ENCODE peak calls at places on chromosomes 13 and 19, in four cellular contexts. One of them, this sample, is unnamed.

GRCh38 chr13:50449465-50449864 is 394.0 kb downstream of the DLEU7 start:
- DNase-seq in AG04450: no peak
- DNase-seq in MG63: no peak
- DNase-seq in psoas muscle: no peak
- DNase-seq in this sample: no peak

GRCh38 chr19:38862321-38863059 is 12.7 kb upstream of the HNRNPL start:
- DNase-seq in AG04450: no peak
- DNase-seq in MG63: no peak
- DNase-seq in psoas muscle: peak; percentile 77
- DNase-seq in this sample: no peak

GRCh38 chr19:40542197-40542859 is 34.3 kb upstream of the SHKBP1 start:
- DNase-seq in AG04450: peak; percentile 61
- DNase-seq in MG63: peak; percentile 74
- DNase-seq in psoas muscle: peak; percentile 80
- DNase-seq in this sample: no peak

GRCh38 chr13:80399340-80400163 is 58.6 kb upstream of the SPRY2 start:
- DNase-seq in AG04450: no peak
- DNase-seq in MG63: no peak
- DNase-seq in psoas muscle: no peak
- DNase-seq in this sample: no peak

GRCh38 chr13:26557393-26558073 is at the start of gene WASF3:
- DNase-seq in AG04450: peak; percentile 72
- DNase-seq in MG63: peak; percentile 97
- DNase-seq in psoas muscle: peak; percentile 97
- DNase-seq in this sample: no peak

GRCh38 chr19:40717325-40717879 is 490 bp downstream of the ITPKC start:
- DNase-seq in AG04450: no peak
- DNase-seq in MG63: no peak
- DNase-seq in psoas muscle: no peak
- DNase-seq in this sample: no peak

GRCh38 chr13:49042476-49042875 is 66.8 kb downstream of the FNDC3A start:
- DNase-seq in AG04450: no peak
- DNase-seq in MG63: no peak
- DNase-seq in psoas muscle: no peak
- DNase-seq in this sample: no peak

GRCh38 chr19:39818626-39819097 is 15.3 kb downstream of the DYRK1B start:
- DNase-seq in AG04450: no peak
- DNase-seq in MG63: no peak
- DNase-seq in psoas muscle: no peak
- DNase-seq in this sample: no peak

GRCh38 chr19:42634409-42635232 is 39.9 kb upstream of the CEACAM8 start:
- DNase-seq in AG04450: no peak
- DNase-seq in MG63: peak; percentile 46
- DNase-seq in psoas muscle: no peak
- DNase-seq in this sample: no peak

GRCh38 chr13:93814658-93815057 is 588.1 kb downstream of the GPC6 start:
- DNase-seq in AG04450: no peak
- DNase-seq in MG63: no peak
- DNase-seq in psoas muscle: no peak
- DNase-seq in this sample: no peak

GRCh38 chr19:1469200-1469935 is 9.6 kb downstream of the C19orf25 start:
- DNase-seq in AG04450: no peak
- DNase-seq in MG63: peak; percentile 27
- DNase-seq in psoas muscle: no peak
- DNase-seq in this sample: no peak

GRCh38 chr13:62747152-62747551 is 1331.5 kb upstream of the PCDH20 start:
- DNase-seq in AG04450: no peak
- DNase-seq in MG63: no peak
- DNase-seq in psoas muscle: no peak
- DNase-seq in this sample: no peak

GRCh38 chr13:44156294-44156658 is 217.3 kb upstream of the SERP2 start:
- DNase-seq in AG04450: no peak
- DNase-seq in MG63: no peak
- DNase-seq in psoas muscle: no peak
- DNase-seq in this sample: no peak

GRCh38 chr13:113446488-113446854 is 6.8 kb downstream of the ADPRHL1 start:
- DNase-seq in AG04450: no peak
- DNase-seq in MG63: no peak
- DNase-seq in psoas muscle: no peak
- DNase-seq in this sample: no peak

GRCh38 chr13:29605860-29606526 is 10.5 kb upstream of the SLC7A1 start:
- DNase-seq in AG04450: no peak
- DNase-seq in MG63: no peak
- DNase-seq in psoas muscle: no peak
- DNase-seq in this sample: no peak

GRCh38 chr13:44174769-44175425 is 198.7 kb upstream of the SERP2 start:
- DNase-seq in AG04450: no peak
- DNase-seq in MG63: peak; percentile 7
- DNase-seq in psoas muscle: no peak
- DNase-seq in this sample: no peak

GRCh38 chr19:18063463-18063862 is 23.3 kb downstream of the IL12RB1 start:
- DNase-seq in AG04450: no peak
- DNase-seq in MG63: peak; percentile 40
- DNase-seq in psoas muscle: no peak
- DNase-seq in this sample: peak; percentile 33

GRCh38 chr19:34336781-34337271 is 28.2 kb upstream of the GPI start:
- DNase-seq in AG04450: no peak
- DNase-seq in MG63: no peak
- DNase-seq in psoas muscle: no peak
- DNase-seq in this sample: peak; percentile 65

GRCh38 chr19:5066768-5067167 is 97.9 kb downstream of the KDM4B start:
- DNase-seq in AG04450: no peak
- DNase-seq in MG63: no peak
- DNase-seq in psoas muscle: no peak
- DNase-seq in this sample: no peak

GRCh38 chr19:5062799-5063198 is 93.9 kb downstream of the KDM4B start:
- DNase-seq in AG04450: no peak
- DNase-seq in MG63: no peak
- DNase-seq in psoas muscle: no peak
- DNase-seq in this sample: no peak

GRCh38 chr19:5065717-5066116 is 96.8 kb downstream of the KDM4B start:
- DNase-seq in AG04450: no peak
- DNase-seq in MG63: no peak
- DNase-seq in psoas muscle: peak; percentile 55
- DNase-seq in this sample: no peak

GRCh38 chr19:5063873-5064645 is 95.1 kb downstream of the KDM4B start:
- DNase-seq in AG04450: no peak
- DNase-seq in MG63: no peak
- DNase-seq in psoas muscle: no peak
- DNase-seq in this sample: no peak

GRCh38 chr19:5064896-5065295 is 96.0 kb downstream of the KDM4B start:
- DNase-seq in AG04450: no peak
- DNase-seq in MG63: no peak
- DNase-seq in psoas muscle: no peak
- DNase-seq in this sample: no peak
- H3K9me3 ChIP-seq in AG04450: peaks cover 9% of the 10 kb centered on the region
- H3K9me3 ChIP-seq in MG63: no peaks in the 10 kb centered on the region
- H3K9me3 ChIP-seq in psoas muscle: peaks cover 7% of the 10 kb centered on the region
- H3K9me3 ChIP-seq in this sample: no peaks in the 10 kb centered on the region

DNA sequence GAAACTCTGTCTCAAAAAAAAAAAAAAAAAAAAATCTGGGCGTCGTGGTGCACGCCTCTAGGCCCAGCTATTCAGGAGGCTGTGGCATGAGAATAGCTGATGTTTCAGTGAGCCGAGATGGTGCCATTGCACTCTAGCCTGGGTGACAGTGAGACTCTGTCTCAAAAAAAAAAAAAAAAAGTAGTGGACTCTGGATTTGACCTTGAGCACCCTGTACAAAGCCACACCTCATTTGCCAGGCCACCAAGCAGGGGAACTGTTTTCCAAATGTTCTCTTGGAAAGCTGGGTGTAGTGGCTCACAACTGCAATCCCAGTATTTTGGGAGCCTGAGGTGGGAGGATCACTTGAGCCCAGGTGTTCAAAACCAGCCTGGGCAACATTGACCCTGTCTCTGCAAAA is 3.8 kb upstream of the ZNF555 start:
- DNase-seq in AG04450: no peak
- DNase-seq in MG63: no peak
- DNase-seq in psoas muscle: no peak
- DNase-seq in this sample: no peak
- H3K9me3 ChIP-seq in AG04450: peaks cover 77% of the 10 kb centered on the region
- H3K9me3 ChIP-seq in MG63: no peaks in the 10 kb centered on the region
- H3K9me3 ChIP-seq in psoas muscle: peaks cover 56% of the 10 kb centered on the region
- H3K9me3 ChIP-seq in this sample: peaks cover 17% of the 10 kb centered on the region

DNA sequence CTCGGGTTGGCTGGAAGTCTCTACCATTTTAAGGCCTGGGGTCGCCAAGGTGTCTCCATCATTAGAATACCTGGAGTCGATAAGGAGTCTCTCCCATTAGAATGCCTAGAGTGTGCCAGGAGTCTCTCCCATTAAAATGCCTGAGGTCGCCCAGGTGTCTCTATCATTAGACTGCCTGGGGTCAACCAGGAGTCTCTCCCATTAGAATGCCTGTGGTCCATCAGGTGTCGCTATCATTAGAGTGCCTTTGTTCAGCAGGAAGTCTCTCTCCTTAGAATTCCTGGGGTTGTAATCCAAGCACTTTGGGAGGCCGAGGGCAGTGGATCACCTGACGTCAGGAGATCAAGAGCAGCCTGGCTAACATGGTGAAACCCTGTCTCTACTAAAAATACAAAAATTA is 1533.0 kb downstream of the UQCRFS1 start:
- DNase-seq in AG04450: no peak
- DNase-seq in MG63: no peak
- DNase-seq in psoas muscle: no peak
- DNase-seq in this sample: no peak
- H3K9me3 ChIP-seq in AG04450: peaks cover 23% of the 10 kb centered on the region
- H3K9me3 ChIP-seq in MG63: no peaks in the 10 kb centered on the region
- H3K9me3 ChIP-seq in psoas muscle: no peaks in the 10 kb centered on the region
- H3K9me3 ChIP-seq in this sample: no peaks in the 10 kb centered on the region

GRCh38 chr19:6490134-6490533 is 8.5 kb upstream of the DENND1C start:
- DNase-seq in AG04450: no peak
- DNase-seq in MG63: no peak
- DNase-seq in psoas muscle: no peak
- DNase-seq in this sample: no peak

GRCh38 chr19:6494438-6495036 is 7.6 kb downstream of the TUBB4A start:
- DNase-seq in AG04450: no peak
- DNase-seq in MG63: no peak
- DNase-seq in psoas muscle: no peak
- DNase-seq in this sample: no peak

GRCh38 chr19:6491802-6492592 is 10.1 kb downstream of the TUBB4A start:
- DNase-seq in AG04450: no peak
- DNase-seq in MG63: peak; percentile 19
- DNase-seq in psoas muscle: no peak
- DNase-seq in this sample: no peak

GRCh38 chr19:6484831-6485230 is 3.2 kb upstream of the DENND1C start:
- DNase-seq in AG04450: no peak
- DNase-seq in MG63: no peak
- DNase-seq in psoas muscle: no peak
- DNase-seq in this sample: no peak

DNA sequence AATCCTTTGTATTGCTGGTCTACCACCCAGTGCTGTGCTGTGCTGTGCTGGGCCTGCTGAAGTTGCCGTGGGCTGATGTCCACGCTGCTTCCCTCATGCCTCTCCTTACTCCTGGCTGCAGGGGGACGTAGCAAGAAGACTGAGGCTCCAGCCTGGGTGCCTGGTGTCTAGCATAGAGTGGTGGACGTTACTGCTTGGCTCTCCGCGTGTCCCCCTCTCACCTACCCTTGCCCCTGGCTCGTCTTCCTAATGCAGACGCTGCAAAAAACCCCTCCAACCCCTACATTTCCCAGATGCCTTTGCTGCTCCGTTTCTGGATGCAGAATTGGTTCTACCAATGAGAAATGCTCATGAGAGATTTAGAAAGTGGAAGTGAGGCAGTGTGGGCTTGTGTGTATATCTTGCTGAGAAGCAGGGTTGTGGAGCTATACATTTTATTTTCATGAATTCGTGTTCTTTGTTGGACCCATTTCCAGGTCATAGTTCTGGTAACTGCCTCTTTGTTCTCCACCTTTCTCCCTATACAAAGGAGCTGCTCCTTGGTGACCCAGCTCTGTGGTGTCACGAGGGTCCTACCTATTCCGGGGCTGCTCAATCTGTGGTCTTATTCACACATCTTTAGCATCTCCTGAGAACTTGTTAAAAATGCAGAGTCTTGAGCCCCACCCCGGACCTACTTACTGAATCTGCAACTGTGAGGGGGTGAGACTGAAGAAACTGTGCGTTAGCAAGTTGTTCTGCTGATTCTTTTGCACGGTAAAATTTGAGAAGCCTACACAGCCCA is 7.9 kb upstream of the DENND1C start:
- DNase-seq in AG04450: no peak
- DNase-seq in MG63: no peak
- DNase-seq in psoas muscle: no peak
- DNase-seq in this sample: no peak
- H3K9me3 ChIP-seq in AG04450: no peaks in the 10 kb centered on the region
- H3K9me3 ChIP-seq in MG63: no peaks in the 10 kb centered on the region
- H3K9me3 ChIP-seq in psoas muscle: no peaks in the 10 kb centered on the region
- H3K9me3 ChIP-seq in this sample: no peaks in the 10 kb centered on the region

DNA sequence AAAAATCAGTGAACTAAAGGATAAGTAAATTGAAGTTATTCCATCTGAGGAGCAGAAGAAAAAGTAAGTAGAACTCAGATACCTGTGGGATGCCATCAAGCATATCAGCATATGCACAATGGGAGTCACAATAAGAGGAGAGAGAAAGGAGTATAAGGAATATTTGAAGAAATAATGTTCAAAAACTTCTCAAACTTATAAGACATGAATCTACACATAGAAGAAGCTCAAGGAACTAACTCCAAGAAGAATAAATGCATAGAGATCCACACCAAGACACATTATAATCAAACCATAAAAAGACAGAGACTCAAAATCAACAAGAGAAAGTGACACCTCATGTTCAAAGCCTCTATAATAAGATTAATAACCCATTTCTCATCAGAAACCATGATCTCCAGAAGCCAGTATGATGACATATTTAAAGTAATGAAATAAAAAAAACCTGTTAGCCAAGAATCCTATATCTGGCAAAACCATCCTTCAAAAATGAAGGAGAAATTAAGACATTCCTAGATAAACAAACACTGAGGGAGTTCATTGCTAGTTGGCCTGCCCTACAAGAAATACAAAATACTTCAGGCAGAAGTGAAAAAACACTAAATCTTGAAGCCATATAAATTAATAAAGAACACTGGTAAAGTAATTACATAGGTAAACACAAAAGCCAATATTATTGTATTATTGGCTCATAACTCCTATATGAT is 3.8 kb upstream of the ZNF233 start:
- DNase-seq in AG04450: no peak
- DNase-seq in MG63: no peak
- DNase-seq in psoas muscle: no peak
- DNase-seq in this sample: no peak
- H3K9me3 ChIP-seq in AG04450: peaks cover 8% of the 10 kb centered on the region
- H3K9me3 ChIP-seq in MG63: peaks cover 58% of the 10 kb centered on the region
- H3K9me3 ChIP-seq in psoas muscle: peaks cover 88% of the 10 kb centered on the region
- H3K9me3 ChIP-seq in this sample: peaks cover 4% of the 10 kb centered on the region

GRCh38 chr19:31612873-31613272 is 263.6 kb upstream of the TSHZ3 start:
- DNase-seq in AG04450: no peak
- DNase-seq in MG63: no peak
- DNase-seq in psoas muscle: no peak
- DNase-seq in this sample: no peak
- H3K9me3 ChIP-seq in AG04450: no peaks in the 10 kb centered on the region
- H3K9me3 ChIP-seq in MG63: no peaks in the 10 kb centered on the region
- H3K9me3 ChIP-seq in psoas muscle: no peaks in the 10 kb centered on the region
- H3K9me3 ChIP-seq in this sample: no peaks in the 10 kb centered on the region